ENCODE peak calls at places on chromosome 5, in nine cellular contexts. P is kidney epithelial cell; N is colonic mucosa; S is ovary; M is CD8-positive, alpha-beta memory T cell; I is aorta; U is A549; E is fibroblast of mammary gland; Y is SJSA1. Z is an unnamed sample.

GRCh38 chr5:32709789-32710334 is 1.3 kb upstream of the NPR3 start:
- DNase-seq in U (peak), N (peak), M (no peak), S (peak), E (peak), P (peak), Y (peak), I (peak), Z (peak)

GRCh38 chr5:2767089-2767488 is 15.6 kb upstream of the IRX2 start:
- DNase-seq in Y (no peak), U (no peak), P (no peak), N (no peak), S (no peak), E (no peak), M (no peak), I (no peak), Z (no peak)

GRCh38 chr5:9820696-9821449 is 190.7 kb upstream of the TAS2R1 start:
- DNase-seq in N (no peak), Y (no peak), U (no peak), I (no peak), S (no peak), M (no peak), E (peak), P (no peak), Z (peak)

GRCh38 chr5:125961150-125961549 is 462.1 kb upstream of the GRAMD2B start:
- DNase-seq in S (no peak), M (no peak), U (no peak), N (no peak), P (no peak), I (no peak), Y (no peak), E (no peak), Z (no peak)

GRCh38 chr5:152542741-152543140 is 137.7 kb upstream of the NMUR2 start:
- DNase-seq in Y (no peak), M (no peak), E (peak), S (no peak), I (no peak), N (no peak), U (no peak), P (peak), Z (peak)

GRCh38 chr5:61659221-61659696 is 327.2 kb downstream of the ZSWIM6 start:
- DNase-seq in U (no peak), I (no peak), M (no peak), Y (no peak), N (peak), P (no peak), S (no peak), E (no peak), Z (no peak)

GRCh38 chr5:174145821-174146220 is 100.3 kb downstream of the NSG2 start:
- DNase-seq in P (no peak), N (no peak), I (no peak), Y (peak), M (no peak), E (peak), U (peak), S (no peak), Z (peak)

GRCh38 chr5:34603378-34603777 is 52.8 kb upstream of the RAI14 start:
- DNase-seq in U (no peak), E (no peak), P (no peak), S (no peak), M (no peak), I (no peak), Y (no peak), N (no peak), Z (no peak)

GRCh38 chr5:30539004-30539634 is 654.4 kb upstream of the CDH6 start:
- DNase-seq in P (peak), I (peak), Y (no peak), M (no peak), E (no peak), N (no peak), S (no peak), U (no peak), Z (peak)

GRCh38 chr5:138354926-138355378 is 2.5 kb downstream of the KDM3B start:
- DNase-seq in U (peak), I (no peak), E (peak), M (peak), S (no peak), Y (no peak), P (no peak), N (no peak), Z (peak)

GRCh38 chr5:74085782-74086181 is 459.8 kb downstream of the ARHGEF28 start:
- DNase-seq in E (no peak), P (no peak), Y (no peak), M (no peak), U (no peak), S (no peak), N (no peak), I (no peak), Z (no peak)

GRCh38 chr5:159937580-159937979 is 21.3 kb downstream of the ADRA1B start:
- DNase-seq in I (no peak), U (no peak), E (no peak), P (no peak), M (no peak), S (no peak), Y (no peak), N (no peak), Z (no peak)

GRCh38 chr5:135559342-135559741 is 19.4 kb downstream of the CXCL14 start:
- DNase-seq in N (no peak), U (peak), M (no peak), S (no peak), P (no peak), E (peak), I (no peak), Y (no peak), Z (peak)

GRCh38 chr5:73896117-73896516 is 270.1 kb downstream of the ARHGEF28 start:
- DNase-seq in N (no peak), E (no peak), Y (no peak), U (no peak), S (no peak), I (no peak), P (no peak), M (no peak), Z (no peak)

GRCh38 chr5:173487296-173487695 is 129.2 kb downstream of the BOD1 start:
- DNase-seq in M (no peak), E (no peak), U (no peak), P (no peak), Y (no peak), N (no peak), I (no peak), S (no peak), Z (no peak)

GRCh38 chr5:115450741-115451140 is 93.8 kb downstream of the FEM1C start:
- DNase-seq in M (no peak), I (no peak), S (no peak), E (peak), P (no peak), U (no peak), Y (no peak), N (no peak), Z (peak)

GRCh38 chr5:181185560-181185959 is 19.4 kb downstream of the TRIM7 start:
- DNase-seq in I (peak), Y (no peak), M (no peak), N (no peak), E (no peak), U (no peak), S (no peak), P (no peak), Z (no peak)

GRCh38 chr5:91386120-91386519 is 3.0 kb upstream of the ARRDC3 start:
- DNase-seq in I (no peak), S (no peak), Y (no peak), U (no peak), N (no peak), M (no peak), E (no peak), P (no peak), Z (peak)

GRCh38 chr5:65030056-65030455 is 261.3 kb downstream of the CWC27 start:
- DNase-seq in P (no peak), E (no peak), U (no peak), Y (no peak), I (no peak), S (no peak), M (no peak), N (no peak), Z (no peak)

GRCh38 chr5:15249152-15249551 is 250.8 kb upstream of the FBXL7 start:
- DNase-seq in M (no peak), Y (no peak), N (no peak), U (no peak), I (no peak), S (no peak), E (peak), P (peak), Z (peak)

DNA sequence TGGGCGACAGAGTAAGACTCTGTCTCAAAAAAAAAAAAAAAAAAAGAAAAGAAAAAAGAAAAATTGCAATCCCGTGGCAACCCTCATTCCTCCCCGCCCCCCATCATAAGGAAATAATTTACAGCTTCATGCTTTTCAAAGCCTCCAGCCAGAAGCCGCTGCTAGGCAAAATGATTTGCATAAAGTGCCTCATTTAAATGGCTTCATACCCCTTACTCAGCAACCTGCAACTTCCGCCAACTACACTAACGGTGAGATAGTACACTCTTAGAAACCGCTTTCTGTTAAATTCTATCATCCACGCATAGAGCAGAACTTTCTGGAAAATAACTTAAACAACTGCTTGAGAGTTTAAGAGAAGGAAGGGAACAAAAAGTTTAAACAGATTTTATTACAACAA is 17.8 kb downstream of the SERINC5 start:
- DNase-seq in U (no peak), S (no peak), P (no peak), M (no peak), I (no peak), N (no peak), Y (no peak), E (no peak), Z (no peak)
- H3K4me3 ChIP-seq in U (no peak), S (no peak), P (no peak), M (no peak), I (no peak), N (no peak), Y (no peak), E (no peak), Z (no peak)

GRCh38 chr5:964821-965220 is 43.8 kb upstream of the NKD2 start:
- DNase-seq in S (no peak), Y (no peak), N (no peak), E (peak), U (no peak), I (peak), M (no peak), P (no peak), Z (no peak)
- H3K4me3 ChIP-seq in S (no peak), Y (no peak), N (no peak), E (no peak), U (no peak), I (no peak), M (peak), P (no peak), Z (no peak)

GRCh38 chr5:77492653-77493000 is 511 bp upstream of the WDR41 start:
- DNase-seq in U (no peak), S (no peak), Y (no peak), E (no peak), P (no peak), N (no peak), M (no peak), I (no peak), Z (no peak)
- H3K4me3 ChIP-seq in U (peak), S (peak), Y (peak), E (peak), P (peak), N (peak), M (no peak), I (no peak), Z (peak)

DNA sequence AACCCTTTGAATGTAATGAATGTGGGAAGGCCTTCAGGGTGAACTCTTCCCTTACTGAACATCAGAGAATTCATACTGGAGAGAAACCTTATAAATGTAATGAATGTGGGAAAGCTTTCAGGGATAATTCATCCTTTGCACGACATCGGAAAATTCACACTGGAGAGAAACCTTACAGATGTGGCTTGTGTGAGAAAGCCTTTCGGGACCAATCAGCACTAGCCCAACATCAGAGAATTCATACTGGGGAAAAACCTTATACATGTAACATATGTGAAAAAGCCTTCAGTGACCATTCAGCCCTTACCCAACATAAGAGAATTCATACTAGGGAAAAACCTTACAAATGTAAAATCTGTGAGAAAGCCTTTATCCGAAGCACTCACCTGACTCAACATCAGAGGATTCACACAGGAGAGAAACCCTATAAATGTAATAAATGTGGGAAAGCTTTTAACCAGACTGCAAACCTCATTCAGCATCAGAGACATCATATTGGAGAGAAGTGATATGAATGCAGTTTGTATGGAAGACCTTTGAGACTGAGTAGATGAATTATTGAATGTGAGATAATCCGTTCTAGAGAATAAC is 24.6 kb downstream of the ZNF454 start:
- DNase-seq in Y (no peak), I (no peak), N (no peak), E (no peak), S (no peak), U (no peak), P (no peak), M (no peak), Z (no peak)
- H3K4me3 ChIP-seq in Y (no peak), I (no peak), N (no peak), E (no peak), S (no peak), U (no peak), P (no peak), M (no peak), Z (no peak)

GRCh38 chr5:140342287-140342686 is 4.1 kb downstream of the HBEGF start:
- DNase-seq in E (no peak), P (no peak), I (peak), Y (no peak), N (no peak), U (no peak), S (no peak), M (no peak), Z (no peak)
- H3K4me3 ChIP-seq in E (no peak), P (no peak), I (no peak), Y (no peak), N (no peak), U (no peak), S (no peak), M (peak), Z (no peak)

DNA sequence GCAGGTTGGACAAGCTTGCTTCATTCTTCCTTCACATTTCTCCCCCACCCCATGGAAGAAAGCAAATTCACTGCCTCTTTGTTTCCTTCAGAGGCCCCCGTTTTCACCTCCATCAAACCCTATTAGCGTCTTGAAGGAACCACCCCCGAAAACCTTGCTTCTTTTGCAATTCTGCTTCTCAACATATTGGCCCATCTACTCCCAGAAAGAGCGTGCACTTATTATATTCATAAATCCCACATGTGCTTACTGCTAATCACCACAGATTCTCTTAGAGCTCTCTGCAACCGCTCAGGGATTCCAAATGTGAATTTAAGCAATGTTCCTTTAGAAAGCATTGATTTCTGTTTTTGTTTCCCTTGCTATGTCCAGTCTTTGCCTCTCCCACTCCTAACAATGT is 1.1 kb downstream of the F2RL2 start:
- DNase-seq in P (no peak), M (no peak), I (no peak), S (no peak), Y (no peak), E (no peak), U (no peak), N (no peak), Z (no peak)
- H3K4me3 ChIP-seq in P (no peak), M (no peak), I (no peak), S (no peak), Y (no peak), E (no peak), U (peak), N (no peak), Z (no peak)

DNA sequence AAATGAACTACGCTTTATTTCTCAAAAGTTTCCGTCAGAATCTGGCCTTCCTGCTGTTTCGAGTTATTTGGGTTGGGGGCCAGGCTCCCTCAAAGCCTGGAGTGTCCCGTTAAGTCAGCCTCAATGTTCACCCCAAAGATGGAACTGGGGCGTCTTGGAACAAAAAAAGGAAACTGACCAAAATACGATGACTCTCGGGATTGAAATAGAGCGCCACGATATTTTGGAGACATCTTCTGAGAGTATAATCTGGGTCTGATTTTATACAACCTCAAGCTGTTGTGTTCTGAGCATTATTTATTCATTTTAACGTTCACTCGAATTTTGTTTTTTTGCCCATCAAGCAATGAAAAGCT is 28.1 kb downstream of the TLX3 start:
- DNase-seq in M (no peak), I (no peak), N (no peak), U (no peak), P (no peak), Y (no peak), E (no peak), S (no peak), Z (no peak)
- H3K4me3 ChIP-seq in M (peak), I (no peak), N (peak), U (peak), P (peak), Y (peak), E (peak), S (no peak), Z (peak)

Z was measured in cardiac fibroblast.